ENCODE peak calls at places on chromosomes 2 and 18, in ten cellular contexts. V is DND-41; C is cardiac muscle cell; F is CD8-positive, alpha-beta T cell; Y is T1000; U is CD4-positive, CD25-positive, alpha-beta regulatory T cell; D is NB4; B is ecto neural progenitor cell; N is astrocyte of the spinal cord; I is NCI-H2029. Q is an unnamed sample.

GRCh38 chr18:68438983-68439382 is 275.9 kb downstream of the TMX3 start:
- DNase-seq in V (no peak), C (peak), F (no peak), Y (no peak), U (no peak), D (no peak), B (no peak), N (no peak), I (no peak), Q (no peak)

GRCh38 chr2:136246086-136246669 is 128.2 kb upstream of the CXCR4 start:
- DNase-seq in V (peak), C (peak), F (no peak), Y (no peak), U (no peak), D (peak), B (no peak), N (peak), I (no peak), Q (no peak)

GRCh38 chr2:173199303-173199702 is 123.7 kb downstream of the MAP3K20 start:
- DNase-seq in V (no peak), C (no peak), F (no peak), Y (no peak), U (no peak), D (no peak), B (no peak), N (no peak), I (no peak), Q (no peak)

GRCh38 chr2:198774576-198774975 is 683.2 kb downstream of the SATB2 start:
- DNase-seq in V (no peak), C (no peak), F (no peak), Y (no peak), U (no peak), D (no peak), B (no peak), N (no peak), I (no peak), Q (no peak)

GRCh38 chr18:57705861-57706590 is 84.4 kb upstream of the NARS1 start:
- DNase-seq in V (no peak), C (no peak), F (no peak), Y (no peak), U (no peak), D (no peak), B (no peak), N (no peak), I (no peak), Q (no peak)

GRCh38 chr2:73759287-73759764 is 20.6 kb downstream of the DUSP11 start:
- DNase-seq in V (no peak), C (peak), F (no peak), Y (no peak), U (no peak), D (no peak), B (no peak), N (no peak), I (no peak), Q (no peak)

GRCh38 chr2:65300134-65300771 is 72.6 kb downstream of the ACTR2 start:
- DNase-seq in V (peak), C (peak), F (no peak), Y (no peak), U (no peak), D (no peak), B (no peak), N (peak), I (no peak), Q (peak)

GRCh38 chr2:24576146-24576545 is 85.1 kb downstream of the NCOA1 start:
- DNase-seq in V (no peak), C (peak), F (no peak), Y (no peak), U (no peak), D (no peak), B (no peak), N (no peak), I (no peak), Q (no peak)

GRCh38 chr2:226703501-226703900 is 96.1 kb downstream of the IRS1 start:
- DNase-seq in V (no peak), C (no peak), F (no peak), Y (no peak), U (no peak), D (no peak), B (no peak), N (no peak), I (no peak), Q (no peak)

GRCh38 chr2:73893764-73894474 is 1.1 kb downstream of the ACTG2 start:
- DNase-seq in V (no peak), C (no peak), F (no peak), Y (no peak), U (no peak), D (no peak), B (no peak), N (no peak), I (no peak), Q (no peak)

GRCh38 chr2:84494070-84494469 is 22.2 kb upstream of the DNAH6 start:
- DNase-seq in V (no peak), C (peak), F (no peak), Y (no peak), U (no peak), D (no peak), B (no peak), N (peak), I (no peak), Q (no peak)